ENCODE peak calls at places on chromosomes 3 and 15, in four cellular contexts. F is HCT116, P is transverse colon, I is endothelial cell of umbilical vein. D is an unnamed sample.

GRCh38 chr3:170712798-170713197 is 126.9 kb upstream of the SLC7A14 start:
- DNase-seq in F (no peak), P (no peak), I (no peak), D (no peak)

GRCh38 chr3:54243262-54243931 is 121.0 kb downstream of the CACNA2D3 start:
- DNase-seq in F (no peak), P (no peak), I (no peak), D (peak)

GRCh38 chr3:88991496-88991895 is 115.9 kb upstream of the EPHA3 start:
- DNase-seq in F (no peak), P (no peak), I (no peak), D (no peak)

GRCh38 chr3:191220908-191221307 is 21.9 kb downstream of the OSTN start:
- DNase-seq in F (peak), P (no peak), I (no peak), D (peak)

GRCh38 chr15:45473068-45473467 is 49.5 kb downstream of the SLC30A4 start:
- DNase-seq in F (no peak), P (no peak), I (no peak), D (no peak)

GRCh38 chr3:171005648-171006047 is 20.9 kb downstream of the SLC2A2 start:
- DNase-seq in F (no peak), P (no peak), I (no peak), D (no peak)

GRCh38 chr15:99123706-99124451 is 19.0 kb downstream of the SYNM start:
- DNase-seq in F (peak), P (peak), I (peak), D (peak)

GRCh38 chr3:188788621-188789081 is 383.1 kb upstream of the TPRG1 start:
- DNase-seq in F (no peak), P (no peak), I (peak), D (no peak)

GRCh38 chr15:49887604-49888340 is 231.3 kb downstream of the ATP8B4 start:
- DNase-seq in F (no peak), P (no peak), I (no peak), D (no peak)
- TF ChIP-seq POLR2AphosphoS5 in F (no peak), P (no peak), I (no peak), D (no peak)

GRCh38 chr3:113834983-113835382 is 3.6 kb upstream of the GRAMD1C start:
- DNase-seq in F (no peak), P (no peak), I (no peak), D (no peak)

GRCh38 chr3:113828605-113829004 is 10.0 kb upstream of the GRAMD1C start:
- DNase-seq in F (no peak), P (no peak), I (no peak), D (no peak)

GRCh38 chr3:113832477-113833164 is 6.0 kb upstream of the GRAMD1C start:
- DNase-seq in F (no peak), P (no peak), I (no peak), D (peak)

GRCh38 chr3:113825090-113825489 is 13.5 kb upstream of the GRAMD1C start:
- DNase-seq in F (no peak), P (no peak), I (peak), D (peak)

DNA sequence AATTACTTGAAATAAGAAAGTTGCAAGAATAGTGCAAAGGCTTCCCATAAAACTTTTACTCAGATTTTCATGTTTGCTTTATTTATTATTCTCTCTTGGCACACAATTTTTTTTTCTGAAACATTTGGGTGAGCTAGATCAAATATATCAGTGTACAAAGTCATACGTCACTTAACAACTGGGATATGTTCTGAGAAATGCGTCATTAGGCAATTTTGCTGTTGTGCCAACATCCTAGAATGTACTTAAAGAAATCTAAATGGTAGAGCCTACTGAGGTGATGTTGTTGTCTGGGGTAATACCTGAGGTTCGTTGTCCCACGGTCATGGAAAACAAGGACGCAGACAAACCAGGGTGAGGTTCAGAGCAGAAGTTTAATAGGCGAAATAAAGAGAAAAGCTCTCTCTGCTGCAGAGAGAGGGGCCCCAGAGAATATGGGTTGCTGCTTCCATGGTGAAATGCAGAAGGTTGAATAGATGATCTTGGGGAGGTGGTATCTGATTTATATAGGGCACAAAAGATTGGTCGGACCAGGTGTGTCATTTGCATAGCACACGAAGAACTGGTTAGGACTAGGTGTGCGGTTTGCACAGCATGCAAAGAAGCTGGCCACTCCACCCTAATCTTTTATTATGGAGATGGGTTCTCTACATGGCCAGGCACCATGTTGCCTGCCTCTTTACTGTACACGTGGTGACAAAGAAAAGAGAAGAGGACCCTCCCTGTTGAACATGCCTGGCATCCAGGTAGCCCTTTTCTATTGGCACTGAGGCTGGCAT is 8.8 kb upstream of the GRAMD1C start:
- DNase-seq in F (no peak), P (no peak), I (no peak), D (no peak)
- TF ChIP-seq POLR2AphosphoS5 in F (no peak), P (no peak), I (no peak), D (no peak)

GRCh38 chr3:161415506-161416231 is 44.4 kb upstream of the SPTSSB start:
- DNase-seq in F (no peak), P (no peak), I (peak), D (peak)
- TF ChIP-seq POLR2AphosphoS5 in F (no peak), P (no peak), I (no peak), D (no peak)

GRCh38 chr15:67863442-67863987 is 23.7 kb upstream of the RNU6-1 start:
- DNase-seq in F (peak), P (peak), I (peak), D (peak)
- TF ChIP-seq POLR2AphosphoS5 in F (peak), P (no peak), I (no peak), D (no peak)

D was measured in GM23338.